ENCODE peak calls at places on chromosomes 11 and 22, in five cellular contexts. E is right lobe of liver; F is CD8-positive, alpha-beta memory T cell; Y is Peyer's patch; T is prostate gland. S is an unnamed sample. For H3K4me1, the result is how much of the 10 kb centered on the place peaks cover.

GRCh38 chr22:17942721-17943120 is 81.6 kb downstream of the MICAL3 start:
- DNase-seq in E (no peak), F (no peak), T (no peak), Y (no peak), S (no peak)

GRCh38 chr11:34480339-34480738 is 33.3 kb downstream of the ELF5 start:
- DNase-seq in F (no peak), T (peak), Y (no peak), E (no peak), S (no peak)

GRCh38 chr11:3180869-3181268 is 15.8 kb upstream of the OSBPL5 start:
- DNase-seq in T (no peak), E (no peak), F (peak), Y (no peak), S (no peak)

GRCh38 chr22:33274214-33274828 is 216.1 kb upstream of the SYN3 start:
- DNase-seq in E (no peak), F (no peak), Y (peak), T (no peak), S (no peak)

GRCh38 chr11:46003647-46004046 is 81.2 kb downstream of the LARGE2 start:
- DNase-seq in F (no peak), E (no peak), T (no peak), Y (no peak), S (no peak)

GRCh38 chr11:95507794-95508193 is 276.8 kb upstream of the SESN3 start:
- DNase-seq in E (no peak), T (no peak), F (no peak), Y (no peak), S (no peak)

GRCh38 chr11:45924036-45924915 is 1.8 kb downstream of the LARGE2 start:
- DNase-seq in Y (peak), T (no peak), E (no peak), F (no peak), S (no peak)

GRCh38 chr11:94112182-94112960 is 16.3 kb upstream of the PANX1 start:
- DNase-seq in E (no peak), Y (no peak), F (no peak), T (no peak), S (no peak)

GRCh38 chr11:61141601-61142028 is 19.6 kb downstream of the VPS37C start:
- DNase-seq in E (peak), T (peak), Y (peak), F (no peak), S (no peak)

GRCh38 chr22:30667092-30667485 is 586 bp downstream of the DUSP18 start:
- DNase-seq in E (no peak), F (no peak), T (no peak), Y (peak), S (no peak)

GRCh38 chr11:24064309-24064903 is 432.4 kb upstream of the LUZP2 start:
- DNase-seq in Y (no peak), F (no peak), E (no peak), T (no peak), S (no peak)

GRCh38 chr22:30020511-30020910 is 59.8 kb upstream of the HORMAD2 start:
- DNase-seq in E (no peak), F (no peak), Y (no peak), T (no peak), S (no peak)

GRCh38 chr11:109193880-109194279 is 228.1 kb upstream of the C11orf87 start:
- DNase-seq in T (no peak), F (no peak), E (no peak), Y (no peak), S (no peak)

GRCh38 chr11:65498977-65499712 is at the start of gene MALAT1:
- DNase-seq in Y (peak), F (peak), E (peak), T (peak), S (peak)

GRCh38 chr11:65499713-65500261 is 942 bp downstream of the MALAT1 start:
- DNase-seq in Y (no peak), F (no peak), E (no peak), T (no peak), S (no peak)

GRCh38 chr11:65497141-65498041 is 1.5 kb upstream of the MALAT1 start:
- DNase-seq in Y (peak), F (peak), E (peak), T (peak), S (peak)

GRCh38 chr11:65498727-65498976 is 193 bp upstream of the MALAT1 start:
- DNase-seq in F (no peak), E (no peak), T (no peak), Y (no peak), S (no peak)

GRCh38 chr11:65498042-65498726 is 661 bp upstream of the MALAT1 start:
- DNase-seq in T (no peak), E (peak), Y (peak), F (peak), S (no peak)
- H3K27ac ChIP-seq in T (peak), E (peak), Y (peak), F (peak), S (peak)

DNA sequence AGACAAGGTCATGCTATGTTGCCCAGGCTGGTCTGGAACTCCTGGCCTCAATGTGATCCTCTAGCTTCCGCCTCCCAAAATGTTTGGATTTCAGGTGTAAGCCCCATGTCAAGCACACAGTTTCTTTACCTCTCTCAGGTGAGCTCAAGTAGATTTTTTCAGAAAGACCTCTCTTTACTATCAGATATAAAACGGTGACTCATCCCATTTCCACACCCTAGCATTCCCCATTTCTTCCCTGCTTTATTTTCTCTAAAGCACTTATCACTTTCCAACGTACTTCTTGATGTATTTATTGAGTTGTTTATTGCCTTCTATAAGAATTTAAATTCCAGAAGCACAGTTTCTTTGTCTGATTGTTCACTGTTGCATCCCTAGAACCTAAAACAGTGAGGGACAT is 3.7 kb downstream of the TSG101 start:
- DNase-seq in T (no peak), F (no peak), Y (no peak), E (no peak), S (no peak)
- H3K4me1 ChIP-seq in T (under half), F (under half), Y (under half), E (under half), S (under half)

GRCh38 chr22:35465109-35465701 is 65.3 kb downstream of the MCM5 start:
- DNase-seq in F (no peak), T (no peak), Y (peak), E (no peak), S (no peak)
- H3K27ac ChIP-seq in F (no peak), T (no peak), Y (no peak), E (no peak), S (peak)

DNA sequence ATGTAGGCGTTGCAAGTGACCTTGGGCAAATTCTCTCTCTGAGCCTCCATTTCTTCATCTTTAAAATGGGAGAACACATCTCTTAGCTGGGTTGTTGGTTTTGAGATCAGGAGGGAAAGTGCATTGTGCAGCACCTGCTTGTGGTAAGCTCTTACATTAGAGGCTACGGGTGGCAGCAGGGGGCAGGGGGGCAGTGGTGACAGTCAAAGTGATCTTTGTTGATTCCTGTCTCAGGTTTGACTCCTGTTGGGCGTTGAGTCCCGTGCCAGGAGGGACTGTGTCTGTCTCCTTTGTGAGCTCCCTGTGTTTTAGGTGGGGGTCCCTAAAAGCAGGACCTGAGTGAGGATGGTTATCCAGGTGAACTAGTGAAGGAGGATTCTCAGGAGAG is 101.7 kb downstream of the TP53I11 start:
- DNase-seq in E (no peak), T (no peak), Y (no peak), F (no peak), S (no peak)
- H3K4me1 ChIP-seq in E (under half), T (under half), Y (under half), F (under half), S (under half)

GRCh38 chr11:71364176-71364671 is 84.0 kb downstream of the DHCR7 start:
- DNase-seq in E (peak), Y (no peak), F (no peak), T (no peak), S (no peak)
- H3K27ac ChIP-seq in E (no peak), Y (no peak), F (no peak), T (no peak), S (no peak)

GRCh38 chr22:35917651-35918050 is 111.0 kb downstream of the RBFOX2 start:
- DNase-seq in F (no peak), Y (no peak), E (no peak), T (no peak), S (no peak)
- H3K4me1 ChIP-seq in F (under half), Y (under half), E (half or more), T (under half), S (under half)

GRCh38 chr11:111733009-111733408 is 33.2 kb downstream of the PPP2R1B start:
- DNase-seq in Y (no peak), E (peak), T (no peak), F (no peak), S (no peak)

GRCh38 chr11:111730031-111730430 is 36.2 kb downstream of the PPP2R1B start:
- DNase-seq in E (no peak), Y (no peak), F (no peak), T (no peak), S (no peak)

GRCh38 chr11:111731839-111732238 is 34.4 kb downstream of the PPP2R1B start:
- DNase-seq in T (no peak), E (no peak), Y (no peak), F (no peak), S (no peak)

GRCh38 chr11:111729441-111729840 is 36.7 kb downstream of the PPP2R1B start:
- DNase-seq in F (no peak), T (no peak), E (no peak), Y (no peak), S (no peak)

GRCh38 chr11:111730871-111731591 is 35.2 kb downstream of the PPP2R1B start:
- DNase-seq in Y (no peak), E (peak), F (no peak), T (peak), S (no peak)
- H3K27ac ChIP-seq in Y (peak), E (peak), F (no peak), T (peak), S (peak)

DNA sequence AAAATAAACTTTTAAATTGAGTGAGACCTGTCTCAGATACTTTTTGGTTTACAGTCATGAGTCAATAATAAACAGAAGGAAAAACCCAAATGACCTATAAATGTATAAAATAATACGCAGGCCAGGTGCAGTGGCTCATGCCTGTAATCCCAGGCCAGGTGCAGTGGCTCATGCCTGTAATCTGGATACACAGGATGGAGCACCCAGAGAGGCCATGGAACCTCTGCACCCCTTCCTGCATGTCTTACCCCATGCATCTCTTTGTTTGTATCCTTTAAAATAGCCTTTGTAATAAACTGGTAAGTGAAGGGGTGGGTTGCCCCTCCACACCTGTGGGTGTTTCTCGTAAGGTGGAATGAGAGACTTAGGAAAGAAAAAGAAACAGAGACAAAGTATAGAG is 8.9 kb upstream of the PLAAT4 start:
- DNase-seq in Y (no peak), T (no peak), E (no peak), F (no peak), S (no peak)
- H3K4me1 ChIP-seq in Y (under half), T (under half), E (under half), F (under half), S (under half)

S was measured in esophagus squamous epithelium.